ENCODE peak calls at places on chromosomes 11 and 22, in five cellular contexts. G is body of pancreas; D is activated CD4-positive, alpha-beta T cell treated with anti-CD3 and anti-CD28 coated beads, Interleukin-2, amount 10 ng/mL, durations not matched to agents 24 days and 14 days; R is stimulated activated CD4-positive, alpha-beta T cell treated with anti-CD3 and anti-CD28 coated beads, Interleukin-15, amount 100 ng/mL, for 1 hour; C is activated gamma-delta T cell treated with Interleukin-2 at 50 U/mL for 16 hours. H is an unnamed sample.

GRCh38 chr22:24583221-24583971 is 9.5 kb downstream of the LRRC75B start:
- DNase-seq in G (peak; percentile 48), D (no peak), R (no peak), C (no peak), H (no peak)

GRCh38 chr22:50506611-50507420 is 686 bp downstream of the LMF2 start:
- DNase-seq in G (peak; percentile 91), D (no peak), R (no peak), C (no peak), H (no peak)

GRCh38 chr11:74427377-74427776 is 29.1 kb upstream of the PGM2L1 start:
- DNase-seq in G (no peak), D (no peak), R (no peak), C (no peak), H (no peak)

GRCh38 chr22:42269407-42270177 is 861 bp downstream of the TCF20 start:
- DNase-seq in G (peak; percentile 85), D (peak; percentile 93), R (peak; percentile 52), C (peak; percentile 70), H (peak; percentile 21)

GRCh38 chr11:705646-706438 is at the start of gene EPS8L2:
- DNase-seq in G (peak; percentile 75), D (no peak), R (no peak), C (no peak), H (no peak)

GRCh38 chr11:86874314-86875056 is 74.1 kb downstream of the PRSS23 start:
- DNase-seq in G (no peak), D (no peak), R (no peak), C (no peak), H (no peak)

GRCh38 chr11:47067401-47067800 is 109.3 kb downstream of the ARFGAP2 start:
- DNase-seq in G (no peak), D (no peak), R (no peak), C (no peak), H (no peak)

GRCh38 chr11:33268945-33269567 is 11.9 kb downstream of the HIPK3 start:
- DNase-seq in G (no peak), D (no peak), R (no peak), C (no peak), H (peak; percentile 56)

GRCh38 chr11:75482931-75483469 is 42.7 kb downstream of the GDPD5 start:
- DNase-seq in G (peak; percentile 80), D (no peak), R (no peak), C (no peak), H (no peak)

GRCh38 chr22:38089474-38089851 is 5.5 kb upstream of the SLC16A8 start:
- DNase-seq in G (no peak), D (no peak), R (no peak), C (no peak), H (no peak)

GRCh38 chr22:46071451-46072029 is 78.8 kb upstream of the PPARA start:
- DNase-seq in G (peak; percentile 95), D (peak; percentile 83), R (peak; percentile 57), C (peak; percentile 38), H (peak; percentile 73)

GRCh38 chr11:64181506-64182411 is 4.2 kb upstream of the STIP1 start:
- DNase-seq in G (peak; percentile 96), D (peak; percentile 83), R (peak; percentile 18), C (peak; percentile 16), H (peak; percentile 89)

GRCh38 chr22:42720263-42721044 is at the start of gene A4GALT:
- DNase-seq in G (peak; percentile 21), D (peak; percentile 64), R (no peak), C (no peak), H (no peak)

GRCh38 chr11:96483550-96483949 is 93.7 kb downstream of the JRKL start:
- DNase-seq in G (no peak), D (no peak), R (no peak), C (no peak), H (no peak)

GRCh38 chr11:92828576-92828975 is 140.9 kb upstream of the MTNR1B start:
- DNase-seq in G (no peak), D (no peak), R (no peak), C (no peak), H (peak; percentile 77)

GRCh38 chr22:49764151-49764581 is 63.5 kb downstream of the BRD1 start:
- DNase-seq in G (no peak), D (no peak), R (no peak), C (no peak), H (no peak)

GRCh38 chr22:24146791-24147353 is 34.4 kb upstream of the SUSD2 start:
- DNase-seq in G (peak; percentile 58), D (no peak), R (no peak), C (no peak), H (peak; percentile 79)

GRCh38 chr11:123061403-123062157 is at the start of gene HSPA8:
- DNase-seq in G (peak; percentile 75), D (peak; percentile 91), R (peak; percentile 53), C (peak; percentile 66), H (no peak)

GRCh38 chr22:19085233-19086043 is 36.8 kb downstream of the DGCR2 start:
- DNase-seq in G (peak; percentile 41), D (no peak), R (no peak), C (no peak), H (peak; percentile 47)

GRCh38 chr22:25347752-25348102 is 128.3 kb downstream of the CRYBB2 start:
- DNase-seq in G (no peak), D (no peak), R (no peak), C (no peak), H (no peak)

GRCh38 chr11:22441831-22442230 is 103.7 kb downstream of the SLC17A6 start:
- DNase-seq in G (no peak), D (no peak), R (no peak), C (no peak), H (no peak)

GRCh38 chr22:41382098-41382578 is 396 bp downstream of the TEF start:
- DNase-seq in G (peak; percentile 68), D (peak; percentile 91), R (peak; percentile 33), C (peak; percentile 48), H (no peak)

GRCh38 chr11:27008811-27009535 is 15.1 kb downstream of the FIBIN start:
- DNase-seq in G (no peak), D (no peak), R (no peak), C (no peak), H (peak; percentile 74)